ENCODE peak calls at places on chromosomes 12 and 14, in seven cellular contexts. Z is stimulated activated naive CD4-positive, alpha-beta T cell treated with Interleukin-2 at 50 U/mL for 16 hours; M is left colon; U is GM06990; X is HuH-7.5; P is kidney tubule cell; Q is amniotic stem cell. O is an unnamed sample.

GRCh38 chr12:41795066-41795465 is 349.6 kb downstream of the GXYLT1 start:
- DNase-seq in X (no peak), U (no peak), Z (no peak), Q (no peak), M (no peak), P (no peak), O (no peak)

GRCh38 chr12:101697930-101698781 is 716 bp downstream of the CHPT1 start:
- DNase-seq in X (peak), M (peak), P (peak), Q (no peak), Z (peak), U (peak), O (peak)

GRCh38 chr12:45930369-45930768 is 60.0 kb downstream of the SCAF11 start:
- DNase-seq in M (no peak), X (no peak), Q (no peak), Z (no peak), U (no peak), P (no peak), O (no peak)

GRCh38 chr14:22070119-22070982 is 396.7 kb upstream of the OR4E1 start:
- DNase-seq in X (no peak), P (no peak), Z (peak), Q (no peak), U (no peak), M (peak), O (peak)

GRCh38 chr12:64900540-64900939 is 76.1 kb downstream of the TBC1D30 start:
- DNase-seq in U (no peak), Q (no peak), Z (no peak), X (no peak), M (no peak), P (peak), O (no peak)

GRCh38 chr12:53710098-53710497 is 17.2 kb downstream of the CALCOCO1 start:
- DNase-seq in Q (no peak), X (no peak), P (no peak), Z (no peak), M (no peak), U (no peak), O (no peak)

GRCh38 chr12:23614280-23614679 is 335.2 kb downstream of the SOX5 start:
- DNase-seq in U (no peak), Q (no peak), M (no peak), X (no peak), Z (no peak), P (no peak), O (no peak)

GRCh38 chr12:112862570-112863137 is 44.1 kb upstream of the OAS1 start:
- DNase-seq in Q (no peak), M (no peak), Z (no peak), U (no peak), X (no peak), P (no peak), O (no peak)

GRCh38 chr12:110266980-110267620 is 13.9 kb upstream of the ATP2A2 start:
- DNase-seq in X (no peak), Q (no peak), M (no peak), Z (no peak), P (peak), U (no peak), O (peak)